ENCODE peak calls at places on chromosomes 2 and 18, in nine cellular contexts. One of them, this sample, is unnamed.

GRCh38 chr2:126531029-126531428 is 124.9 kb upstream of the GYPC start:
- DNase-seq in stimulated activated CD4-positive, alpha-beta T cell treated with anti-CD3 and anti-CD28 coated beads, Interleukin-2, amount 100 ng/mL, for 48 hours: no peak
- DNase-seq in foreskin fibroblast: no peak
- DNase-seq in stimulated activated CD8-positive, alpha-beta memory T cell treated with anti-CD3 and anti-CD28 coated beads, Interleukin-15, amount 100 ng/mL, for 24 hours: no peak
- DNase-seq in skeletal muscle cell: no peak
- DNase-seq in NCI-H146: no peak
- DNase-seq in G401: no peak
- DNase-seq in GM04504: no peak
- DNase-seq in astrocyte of the cerebellum: no peak
- DNase-seq in this sample: no peak

GRCh38 chr2:75260946-75261345 is 61.6 kb upstream of the TACR1 start:
- DNase-seq in stimulated activated CD4-positive, alpha-beta T cell treated with anti-CD3 and anti-CD28 coated beads, Interleukin-2, amount 100 ng/mL, for 48 hours: no peak
- DNase-seq in foreskin fibroblast: no peak
- DNase-seq in stimulated activated CD8-positive, alpha-beta memory T cell treated with anti-CD3 and anti-CD28 coated beads, Interleukin-15, amount 100 ng/mL, for 24 hours: no peak
- DNase-seq in skeletal muscle cell: no peak
- DNase-seq in NCI-H146: no peak
- DNase-seq in G401: no peak
- DNase-seq in GM04504: no peak
- DNase-seq in astrocyte of the cerebellum: no peak
- DNase-seq in this sample: no peak

GRCh38 chr2:46451131-46451711 is 28.1 kb upstream of the TMEM247 start:
- DNase-seq in stimulated activated CD4-positive, alpha-beta T cell treated with anti-CD3 and anti-CD28 coated beads, Interleukin-2, amount 100 ng/mL, for 48 hours: no peak
- DNase-seq in foreskin fibroblast: peak; percentile 57
- DNase-seq in stimulated activated CD8-positive, alpha-beta memory T cell treated with anti-CD3 and anti-CD28 coated beads, Interleukin-15, amount 100 ng/mL, for 24 hours: no peak
- DNase-seq in skeletal muscle cell: no peak
- DNase-seq in NCI-H146: no peak
- DNase-seq in G401: no peak
- DNase-seq in GM04504: no peak
- DNase-seq in astrocyte of the cerebellum: no peak
- DNase-seq in this sample: no peak

GRCh38 chr2:67416136-67416535 is 19.0 kb downstream of the ETAA1 start:
- DNase-seq in stimulated activated CD4-positive, alpha-beta T cell treated with anti-CD3 and anti-CD28 coated beads, Interleukin-2, amount 100 ng/mL, for 48 hours: no peak
- DNase-seq in foreskin fibroblast: no peak
- DNase-seq in stimulated activated CD8-positive, alpha-beta memory T cell treated with anti-CD3 and anti-CD28 coated beads, Interleukin-15, amount 100 ng/mL, for 24 hours: no peak
- DNase-seq in skeletal muscle cell: no peak
- DNase-seq in NCI-H146: no peak
- DNase-seq in G401: no peak
- DNase-seq in GM04504: no peak
- DNase-seq in astrocyte of the cerebellum: no peak
- DNase-seq in this sample: no peak

GRCh38 chr18:55337908-55338521 is 250.0 kb downstream of the TCF4 start:
- DNase-seq in stimulated activated CD4-positive, alpha-beta T cell treated with anti-CD3 and anti-CD28 coated beads, Interleukin-2, amount 100 ng/mL, for 48 hours: no peak
- DNase-seq in foreskin fibroblast: no peak
- DNase-seq in stimulated activated CD8-positive, alpha-beta memory T cell treated with anti-CD3 and anti-CD28 coated beads, Interleukin-15, amount 100 ng/mL, for 24 hours: no peak
- DNase-seq in skeletal muscle cell: no peak
- DNase-seq in NCI-H146: no peak
- DNase-seq in G401: peak; percentile 98
- DNase-seq in GM04504: no peak
- DNase-seq in astrocyte of the cerebellum: no peak
- DNase-seq in this sample: no peak

GRCh38 chr2:188676012-188676405 is 298.2 kb upstream of the COL3A1 start:
- DNase-seq in stimulated activated CD4-positive, alpha-beta T cell treated with anti-CD3 and anti-CD28 coated beads, Interleukin-2, amount 100 ng/mL, for 48 hours: no peak
- DNase-seq in foreskin fibroblast: no peak
- DNase-seq in stimulated activated CD8-positive, alpha-beta memory T cell treated with anti-CD3 and anti-CD28 coated beads, Interleukin-15, amount 100 ng/mL, for 24 hours: no peak
- DNase-seq in skeletal muscle cell: peak; percentile 34
- DNase-seq in NCI-H146: no peak
- DNase-seq in G401: no peak
- DNase-seq in GM04504: no peak
- DNase-seq in astrocyte of the cerebellum: no peak
- DNase-seq in this sample: no peak

GRCh38 chr2:235235977-235236767 is 257.7 kb upstream of the AGAP1 start:
- DNase-seq in stimulated activated CD4-positive, alpha-beta T cell treated with anti-CD3 and anti-CD28 coated beads, Interleukin-2, amount 100 ng/mL, for 48 hours: no peak
- DNase-seq in foreskin fibroblast: no peak
- DNase-seq in stimulated activated CD8-positive, alpha-beta memory T cell treated with anti-CD3 and anti-CD28 coated beads, Interleukin-15, amount 100 ng/mL, for 24 hours: no peak
- DNase-seq in skeletal muscle cell: no peak
- DNase-seq in NCI-H146: no peak
- DNase-seq in G401: no peak
- DNase-seq in GM04504: no peak
- DNase-seq in astrocyte of the cerebellum: no peak
- DNase-seq in this sample: no peak

GRCh38 chr2:232229296-232229916 is 149.1 kb upstream of the ALPP start:
- DNase-seq in stimulated activated CD4-positive, alpha-beta T cell treated with anti-CD3 and anti-CD28 coated beads, Interleukin-2, amount 100 ng/mL, for 48 hours: no peak
- DNase-seq in foreskin fibroblast: no peak
- DNase-seq in stimulated activated CD8-positive, alpha-beta memory T cell treated with anti-CD3 and anti-CD28 coated beads, Interleukin-15, amount 100 ng/mL, for 24 hours: no peak
- DNase-seq in skeletal muscle cell: no peak
- DNase-seq in NCI-H146: no peak
- DNase-seq in G401: no peak
- DNase-seq in GM04504: no peak
- DNase-seq in astrocyte of the cerebellum: no peak
- DNase-seq in this sample: no peak

GRCh38 chr18:57803119-57803969 is at the start of gene ATP8B1:
- DNase-seq in stimulated activated CD4-positive, alpha-beta T cell treated with anti-CD3 and anti-CD28 coated beads, Interleukin-2, amount 100 ng/mL, for 48 hours: no peak
- DNase-seq in foreskin fibroblast: peak; percentile 76
- DNase-seq in stimulated activated CD8-positive, alpha-beta memory T cell treated with anti-CD3 and anti-CD28 coated beads, Interleukin-15, amount 100 ng/mL, for 24 hours: no peak
- DNase-seq in skeletal muscle cell: no peak
- DNase-seq in NCI-H146: peak; percentile 98
- DNase-seq in G401: no peak
- DNase-seq in GM04504: peak; percentile 60
- DNase-seq in astrocyte of the cerebellum: peak; percentile 33
- DNase-seq in this sample: no peak

GRCh38 chr2:172196768-172197322 is 94.1 kb upstream of the DLX2 start:
- DNase-seq in stimulated activated CD4-positive, alpha-beta T cell treated with anti-CD3 and anti-CD28 coated beads, Interleukin-2, amount 100 ng/mL, for 48 hours: peak; percentile 44
- DNase-seq in foreskin fibroblast: peak; percentile 40
- DNase-seq in stimulated activated CD8-positive, alpha-beta memory T cell treated with anti-CD3 and anti-CD28 coated beads, Interleukin-15, amount 100 ng/mL, for 24 hours: no peak
- DNase-seq in skeletal muscle cell: no peak
- DNase-seq in NCI-H146: no peak
- DNase-seq in G401: no peak
- DNase-seq in GM04504: peak; percentile 26
- DNase-seq in astrocyte of the cerebellum: no peak
- DNase-seq in this sample: no peak

GRCh38 chr2:142875642-142876041 is 1.8 kb upstream of the KYNU start:
- DNase-seq in stimulated activated CD4-positive, alpha-beta T cell treated with anti-CD3 and anti-CD28 coated beads, Interleukin-2, amount 100 ng/mL, for 48 hours: no peak
- DNase-seq in foreskin fibroblast: no peak
- DNase-seq in stimulated activated CD8-positive, alpha-beta memory T cell treated with anti-CD3 and anti-CD28 coated beads, Interleukin-15, amount 100 ng/mL, for 24 hours: no peak
- DNase-seq in skeletal muscle cell: no peak
- DNase-seq in NCI-H146: no peak
- DNase-seq in G401: no peak
- DNase-seq in GM04504: no peak
- DNase-seq in astrocyte of the cerebellum: no peak
- DNase-seq in this sample: no peak

GRCh38 chr2:128995086-128995485 is 676.4 kb upstream of the HS6ST1 start:
- DNase-seq in stimulated activated CD4-positive, alpha-beta T cell treated with anti-CD3 and anti-CD28 coated beads, Interleukin-2, amount 100 ng/mL, for 48 hours: no peak
- DNase-seq in foreskin fibroblast: no peak
- DNase-seq in stimulated activated CD8-positive, alpha-beta memory T cell treated with anti-CD3 and anti-CD28 coated beads, Interleukin-15, amount 100 ng/mL, for 24 hours: no peak
- DNase-seq in skeletal muscle cell: no peak
- DNase-seq in NCI-H146: no peak
- DNase-seq in G401: no peak
- DNase-seq in GM04504: no peak
- DNase-seq in astrocyte of the cerebellum: no peak
- DNase-seq in this sample: no peak

GRCh38 chr18:58859935-58860334 is 4.7 kb upstream of the ZNF532 start:
- DNase-seq in stimulated activated CD4-positive, alpha-beta T cell treated with anti-CD3 and anti-CD28 coated beads, Interleukin-2, amount 100 ng/mL, for 48 hours: no peak
- DNase-seq in foreskin fibroblast: no peak
- DNase-seq in stimulated activated CD8-positive, alpha-beta memory T cell treated with anti-CD3 and anti-CD28 coated beads, Interleukin-15, amount 100 ng/mL, for 24 hours: no peak
- DNase-seq in skeletal muscle cell: no peak
- DNase-seq in NCI-H146: no peak
- DNase-seq in G401: peak; percentile 45
- DNase-seq in GM04504: no peak
- DNase-seq in astrocyte of the cerebellum: no peak
- DNase-seq in this sample: no peak

GRCh38 chr2:134002921-134003320 is 251.0 kb upstream of the MGAT5 start:
- DNase-seq in stimulated activated CD4-positive, alpha-beta T cell treated with anti-CD3 and anti-CD28 coated beads, Interleukin-2, amount 100 ng/mL, for 48 hours: no peak
- DNase-seq in foreskin fibroblast: no peak
- DNase-seq in stimulated activated CD8-positive, alpha-beta memory T cell treated with anti-CD3 and anti-CD28 coated beads, Interleukin-15, amount 100 ng/mL, for 24 hours: no peak
- DNase-seq in skeletal muscle cell: no peak
- DNase-seq in NCI-H146: no peak
- DNase-seq in G401: no peak
- DNase-seq in GM04504: no peak
- DNase-seq in astrocyte of the cerebellum: no peak
- DNase-seq in this sample: no peak

GRCh38 chr2:241105641-241106040 is 3.6 kb upstream of the MTERF4 start:
- DNase-seq in stimulated activated CD4-positive, alpha-beta T cell treated with anti-CD3 and anti-CD28 coated beads, Interleukin-2, amount 100 ng/mL, for 48 hours: no peak
- DNase-seq in foreskin fibroblast: no peak
- DNase-seq in stimulated activated CD8-positive, alpha-beta memory T cell treated with anti-CD3 and anti-CD28 coated beads, Interleukin-15, amount 100 ng/mL, for 24 hours: no peak
- DNase-seq in skeletal muscle cell: no peak
- DNase-seq in NCI-H146: no peak
- DNase-seq in G401: no peak
- DNase-seq in GM04504: no peak
- DNase-seq in astrocyte of the cerebellum: no peak
- DNase-seq in this sample: no peak

GRCh38 chr2:17538844-17539554 is 1.5 kb upstream of the VSNL1 start:
- DNase-seq in stimulated activated CD4-positive, alpha-beta T cell treated with anti-CD3 and anti-CD28 coated beads, Interleukin-2, amount 100 ng/mL, for 48 hours: no peak
- DNase-seq in foreskin fibroblast: peak; percentile 64
- DNase-seq in stimulated activated CD8-positive, alpha-beta memory T cell treated with anti-CD3 and anti-CD28 coated beads, Interleukin-15, amount 100 ng/mL, for 24 hours: no peak
- DNase-seq in skeletal muscle cell: no peak
- DNase-seq in NCI-H146: peak; percentile 45
- DNase-seq in G401: peak; percentile 66
- DNase-seq in GM04504: no peak
- DNase-seq in astrocyte of the cerebellum: no peak
- DNase-seq in this sample: no peak

GRCh38 chr2:144801766-144802165 is 281.8 kb upstream of the ZEB2 start:
- DNase-seq in stimulated activated CD4-positive, alpha-beta T cell treated with anti-CD3 and anti-CD28 coated beads, Interleukin-2, amount 100 ng/mL, for 48 hours: no peak
- DNase-seq in foreskin fibroblast: peak; percentile 72
- DNase-seq in stimulated activated CD8-positive, alpha-beta memory T cell treated with anti-CD3 and anti-CD28 coated beads, Interleukin-15, amount 100 ng/mL, for 24 hours: no peak
- DNase-seq in skeletal muscle cell: peak; percentile 73
- DNase-seq in NCI-H146: no peak
- DNase-seq in G401: no peak
- DNase-seq in GM04504: peak; percentile 32
- DNase-seq in astrocyte of the cerebellum: peak; percentile 34
- DNase-seq in this sample: peak; percentile 17

GRCh38 chr18:22005191-22005824 is 164.1 kb upstream of the GATA6 start:
- DNase-seq in stimulated activated CD4-positive, alpha-beta T cell treated with anti-CD3 and anti-CD28 coated beads, Interleukin-2, amount 100 ng/mL, for 48 hours: no peak
- DNase-seq in foreskin fibroblast: no peak
- DNase-seq in stimulated activated CD8-positive, alpha-beta memory T cell treated with anti-CD3 and anti-CD28 coated beads, Interleukin-15, amount 100 ng/mL, for 24 hours: no peak
- DNase-seq in skeletal muscle cell: no peak
- DNase-seq in NCI-H146: peak; percentile 76
- DNase-seq in G401: peak; percentile 15
- DNase-seq in GM04504: no peak
- DNase-seq in astrocyte of the cerebellum: peak; percentile 65
- DNase-seq in this sample: no peak

GRCh38 chr2:239830718-239831271 is 194.3 kb downstream of the NDUFA10 start:
- DNase-seq in stimulated activated CD4-positive, alpha-beta T cell treated with anti-CD3 and anti-CD28 coated beads, Interleukin-2, amount 100 ng/mL, for 48 hours: no peak
- DNase-seq in foreskin fibroblast: no peak
- DNase-seq in stimulated activated CD8-positive, alpha-beta memory T cell treated with anti-CD3 and anti-CD28 coated beads, Interleukin-15, amount 100 ng/mL, for 24 hours: no peak
- DNase-seq in skeletal muscle cell: no peak
- DNase-seq in NCI-H146: no peak
- DNase-seq in G401: no peak
- DNase-seq in GM04504: no peak
- DNase-seq in astrocyte of the cerebellum: no peak
- DNase-seq in this sample: no peak

GRCh38 chr2:16177671-16178180 is 237.4 kb downstream of the MYCN start:
- DNase-seq in stimulated activated CD4-positive, alpha-beta T cell treated with anti-CD3 and anti-CD28 coated beads, Interleukin-2, amount 100 ng/mL, for 48 hours: no peak
- DNase-seq in foreskin fibroblast: no peak
- DNase-seq in stimulated activated CD8-positive, alpha-beta memory T cell treated with anti-CD3 and anti-CD28 coated beads, Interleukin-15, amount 100 ng/mL, for 24 hours: no peak
- DNase-seq in skeletal muscle cell: no peak
- DNase-seq in NCI-H146: no peak
- DNase-seq in G401: no peak
- DNase-seq in GM04504: no peak
- DNase-seq in astrocyte of the cerebellum: no peak
- DNase-seq in this sample: no peak

GRCh38 chr18:7784171-7784570 is 217.1 kb downstream of the PTPRM start:
- DNase-seq in stimulated activated CD4-positive, alpha-beta T cell treated with anti-CD3 and anti-CD28 coated beads, Interleukin-2, amount 100 ng/mL, for 48 hours: no peak
- DNase-seq in foreskin fibroblast: no peak
- DNase-seq in stimulated activated CD8-positive, alpha-beta memory T cell treated with anti-CD3 and anti-CD28 coated beads, Interleukin-15, amount 100 ng/mL, for 24 hours: no peak
- DNase-seq in skeletal muscle cell: no peak
- DNase-seq in NCI-H146: peak; percentile 71
- DNase-seq in G401: no peak
- DNase-seq in GM04504: no peak
- DNase-seq in astrocyte of the cerebellum: no peak
- DNase-seq in this sample: no peak

GRCh38 chr2:129812654-129813053 is 166.8 kb upstream of the RAB6C start:
- DNase-seq in stimulated activated CD4-positive, alpha-beta T cell treated with anti-CD3 and anti-CD28 coated beads, Interleukin-2, amount 100 ng/mL, for 48 hours: no peak
- DNase-seq in foreskin fibroblast: no peak
- DNase-seq in stimulated activated CD8-positive, alpha-beta memory T cell treated with anti-CD3 and anti-CD28 coated beads, Interleukin-15, amount 100 ng/mL, for 24 hours: no peak
- DNase-seq in skeletal muscle cell: no peak
- DNase-seq in NCI-H146: no peak
- DNase-seq in G401: no peak
- DNase-seq in GM04504: no peak
- DNase-seq in astrocyte of the cerebellum: no peak
- DNase-seq in this sample: no peak

GRCh38 chr2:152352616-152353015 is 17.6 kb downstream of the FMNL2 start:
- DNase-seq in stimulated activated CD4-positive, alpha-beta T cell treated with anti-CD3 and anti-CD28 coated beads, Interleukin-2, amount 100 ng/mL, for 48 hours: no peak
- DNase-seq in foreskin fibroblast: no peak
- DNase-seq in stimulated activated CD8-positive, alpha-beta memory T cell treated with anti-CD3 and anti-CD28 coated beads, Interleukin-15, amount 100 ng/mL, for 24 hours: no peak
- DNase-seq in skeletal muscle cell: no peak
- DNase-seq in NCI-H146: no peak
- DNase-seq in G401: no peak
- DNase-seq in GM04504: no peak
- DNase-seq in astrocyte of the cerebellum: no peak
- DNase-seq in this sample: no peak

GRCh38 chr18:77136871-77137665 is 4.5 kb upstream of the MBP start:
- DNase-seq in stimulated activated CD4-positive, alpha-beta T cell treated with anti-CD3 and anti-CD28 coated beads, Interleukin-2, amount 100 ng/mL, for 48 hours: no peak
- DNase-seq in foreskin fibroblast: no peak
- DNase-seq in stimulated activated CD8-positive, alpha-beta memory T cell treated with anti-CD3 and anti-CD28 coated beads, Interleukin-15, amount 100 ng/mL, for 24 hours: no peak
- DNase-seq in skeletal muscle cell: no peak
- DNase-seq in NCI-H146: no peak
- DNase-seq in G401: no peak
- DNase-seq in GM04504: no peak
- DNase-seq in astrocyte of the cerebellum: no peak
- DNase-seq in this sample: no peak

GRCh38 chr2:233544079-233544690 is 22.4 kb downstream of the USP40 start:
- DNase-seq in stimulated activated CD4-positive, alpha-beta T cell treated with anti-CD3 and anti-CD28 coated beads, Interleukin-2, amount 100 ng/mL, for 48 hours: no peak
- DNase-seq in foreskin fibroblast: no peak
- DNase-seq in stimulated activated CD8-positive, alpha-beta memory T cell treated with anti-CD3 and anti-CD28 coated beads, Interleukin-15, amount 100 ng/mL, for 24 hours: no peak
- DNase-seq in skeletal muscle cell: no peak
- DNase-seq in NCI-H146: no peak
- DNase-seq in G401: no peak
- DNase-seq in GM04504: no peak
- DNase-seq in astrocyte of the cerebellum: no peak
- DNase-seq in this sample: no peak

GRCh38 chr2:240269886-240270285 is 129.4 kb upstream of the OTOS start:
- DNase-seq in stimulated activated CD4-positive, alpha-beta T cell treated with anti-CD3 and anti-CD28 coated beads, Interleukin-2, amount 100 ng/mL, for 48 hours: no peak
- DNase-seq in foreskin fibroblast: no peak
- DNase-seq in stimulated activated CD8-positive, alpha-beta memory T cell treated with anti-CD3 and anti-CD28 coated beads, Interleukin-15, amount 100 ng/mL, for 24 hours: no peak
- DNase-seq in skeletal muscle cell: no peak
- DNase-seq in NCI-H146: no peak
- DNase-seq in G401: no peak
- DNase-seq in GM04504: no peak
- DNase-seq in astrocyte of the cerebellum: no peak
- DNase-seq in this sample: no peak

GRCh38 chr2:25314514-25315315 is 27.0 kb downstream of the DNMT3A start:
- DNase-seq in stimulated activated CD4-positive, alpha-beta T cell treated with anti-CD3 and anti-CD28 coated beads, Interleukin-2, amount 100 ng/mL, for 48 hours: peak; percentile 80
- DNase-seq in foreskin fibroblast: no peak
- DNase-seq in stimulated activated CD8-positive, alpha-beta memory T cell treated with anti-CD3 and anti-CD28 coated beads, Interleukin-15, amount 100 ng/mL, for 24 hours: peak; percentile 58
- DNase-seq in skeletal muscle cell: no peak
- DNase-seq in NCI-H146: no peak
- DNase-seq in G401: peak; percentile 50
- DNase-seq in GM04504: no peak
- DNase-seq in astrocyte of the cerebellum: no peak
- DNase-seq in this sample: no peak

GRCh38 chr18:1246827-1247226 is 342.2 kb downstream of the ADCYAP1 start:
- DNase-seq in stimulated activated CD4-positive, alpha-beta T cell treated with anti-CD3 and anti-CD28 coated beads, Interleukin-2, amount 100 ng/mL, for 48 hours: no peak
- DNase-seq in foreskin fibroblast: no peak
- DNase-seq in stimulated activated CD8-positive, alpha-beta memory T cell treated with anti-CD3 and anti-CD28 coated beads, Interleukin-15, amount 100 ng/mL, for 24 hours: no peak
- DNase-seq in skeletal muscle cell: no peak
- DNase-seq in NCI-H146: peak; percentile 49
- DNase-seq in G401: no peak
- DNase-seq in GM04504: no peak
- DNase-seq in astrocyte of the cerebellum: no peak
- DNase-seq in this sample: no peak

GRCh38 chr2:152557273-152557879 is 159.9 kb downstream of the PRPF40A start:
- DNase-seq in stimulated activated CD4-positive, alpha-beta T cell treated with anti-CD3 and anti-CD28 coated beads, Interleukin-2, amount 100 ng/mL, for 48 hours: no peak
- DNase-seq in foreskin fibroblast: no peak
- DNase-seq in stimulated activated CD8-positive, alpha-beta memory T cell treated with anti-CD3 and anti-CD28 coated beads, Interleukin-15, amount 100 ng/mL, for 24 hours: no peak
- DNase-seq in skeletal muscle cell: no peak
- DNase-seq in NCI-H146: no peak
- DNase-seq in G401: no peak
- DNase-seq in GM04504: no peak
- DNase-seq in astrocyte of the cerebellum: no peak
- DNase-seq in this sample: no peak

GRCh38 chr2:143545059-143545458 is 415.8 kb downstream of the ARHGAP15 start:
- DNase-seq in stimulated activated CD4-positive, alpha-beta T cell treated with anti-CD3 and anti-CD28 coated beads, Interleukin-2, amount 100 ng/mL, for 48 hours: no peak
- DNase-seq in foreskin fibroblast: no peak
- DNase-seq in stimulated activated CD8-positive, alpha-beta memory T cell treated with anti-CD3 and anti-CD28 coated beads, Interleukin-15, amount 100 ng/mL, for 24 hours: no peak
- DNase-seq in skeletal muscle cell: no peak
- DNase-seq in NCI-H146: no peak
- DNase-seq in G401: no peak
- DNase-seq in GM04504: no peak
- DNase-seq in astrocyte of the cerebellum: no peak
- DNase-seq in this sample: no peak

GRCh38 chr18:8777846-8778245 is 72.5 kb downstream of the MTCL1 start:
- DNase-seq in stimulated activated CD4-positive, alpha-beta T cell treated with anti-CD3 and anti-CD28 coated beads, Interleukin-2, amount 100 ng/mL, for 48 hours: no peak
- DNase-seq in foreskin fibroblast: no peak
- DNase-seq in stimulated activated CD8-positive, alpha-beta memory T cell treated with anti-CD3 and anti-CD28 coated beads, Interleukin-15, amount 100 ng/mL, for 24 hours: no peak
- DNase-seq in skeletal muscle cell: no peak
- DNase-seq in NCI-H146: no peak
- DNase-seq in G401: no peak
- DNase-seq in GM04504: no peak
- DNase-seq in astrocyte of the cerebellum: no peak
- DNase-seq in this sample: no peak

This sample was measured in H54.